ENCODE peak calls at places on chromosome 21, in five cellular contexts. One of them, this sample, is unnamed.

GRCh38 chr21:26719750-26720149 is 125.5 kb downstream of the ADAMTS1 start:
- DNase-seq in ureter: no peak
- DNase-seq in stimulated activated CD8-positive, alpha-beta memory T cell treated with anti-CD3 and anti-CD28 coated beads, Interleukin-4, amount 100 ng/mL, for 24 hours: no peak
- DNase-seq in aorta: no peak
- DNase-seq in A172: peak
- DNase-seq in this sample: no peak

GRCh38 chr21:40936771-40937261 is 89.9 kb upstream of the DSCAM start:
- DNase-seq in ureter: no peak
- DNase-seq in stimulated activated CD8-positive, alpha-beta memory T cell treated with anti-CD3 and anti-CD28 coated beads, Interleukin-4, amount 100 ng/mL, for 24 hours: no peak
- DNase-seq in aorta: no peak
- DNase-seq in A172: peak
- DNase-seq in this sample: no peak

GRCh38 chr21:15552914-15553491 is 176.8 kb upstream of the USP25 start:
- DNase-seq in ureter: no peak
- DNase-seq in stimulated activated CD8-positive, alpha-beta memory T cell treated with anti-CD3 and anti-CD28 coated beads, Interleukin-4, amount 100 ng/mL, for 24 hours: no peak
- DNase-seq in aorta: no peak
- DNase-seq in A172: no peak
- DNase-seq in this sample: peak

GRCh38 chr21:16419188-16419874 is 689.5 kb downstream of the USP25 start:
- DNase-seq in ureter: peak
- DNase-seq in stimulated activated CD8-positive, alpha-beta memory T cell treated with anti-CD3 and anti-CD28 coated beads, Interleukin-4, amount 100 ng/mL, for 24 hours: no peak
- DNase-seq in aorta: peak
- DNase-seq in A172: peak
- DNase-seq in this sample: peak

GRCh38 chr21:33894736-33895288 is 20.8 kb downstream of the ATP5PO start:
- DNase-seq in ureter: peak
- DNase-seq in stimulated activated CD8-positive, alpha-beta memory T cell treated with anti-CD3 and anti-CD28 coated beads, Interleukin-4, amount 100 ng/mL, for 24 hours: peak
- DNase-seq in aorta: peak
- DNase-seq in A172: peak
- DNase-seq in this sample: peak

GRCh38 chr21:46037338-46038325 is 56.1 kb downstream of the COL6A1 start:
- DNase-seq in ureter: no peak
- DNase-seq in stimulated activated CD8-positive, alpha-beta memory T cell treated with anti-CD3 and anti-CD28 coated beads, Interleukin-4, amount 100 ng/mL, for 24 hours: no peak
- DNase-seq in aorta: no peak
- DNase-seq in A172: no peak
- DNase-seq in this sample: no peak

GRCh38 chr21:45430521-45431501 is 25.8 kb downstream of the COL18A1 start:
- DNase-seq in ureter: no peak
- DNase-seq in stimulated activated CD8-positive, alpha-beta memory T cell treated with anti-CD3 and anti-CD28 coated beads, Interleukin-4, amount 100 ng/mL, for 24 hours: no peak
- DNase-seq in aorta: no peak
- DNase-seq in A172: no peak
- DNase-seq in this sample: peak

GRCh38 chr21:36966846-36967657 is 583 bp upstream of the HLCS start:
- DNase-seq in ureter: no peak
- DNase-seq in stimulated activated CD8-positive, alpha-beta memory T cell treated with anti-CD3 and anti-CD28 coated beads, Interleukin-4, amount 100 ng/mL, for 24 hours: no peak
- DNase-seq in aorta: no peak
- DNase-seq in A172: peak
- DNase-seq in this sample: peak

GRCh38 chr21:34017127-34017961 is 56.0 kb upstream of the MRPS6 start:
- DNase-seq in ureter: no peak
- DNase-seq in stimulated activated CD8-positive, alpha-beta memory T cell treated with anti-CD3 and anti-CD28 coated beads, Interleukin-4, amount 100 ng/mL, for 24 hours: no peak
- DNase-seq in aorta: no peak
- DNase-seq in A172: no peak
- DNase-seq in this sample: no peak

GRCh38 chr21:27108228-27108627 is 141.3 kb upstream of the ADAMTS5 start:
- DNase-seq in ureter: no peak
- DNase-seq in stimulated activated CD8-positive, alpha-beta memory T cell treated with anti-CD3 and anti-CD28 coated beads, Interleukin-4, amount 100 ng/mL, for 24 hours: no peak
- DNase-seq in aorta: no peak
- DNase-seq in A172: peak
- DNase-seq in this sample: peak

GRCh38 chr21:43950481-43950880 is 61.6 kb upstream of the TRAPPC10 start:
- DNase-seq in ureter: no peak
- DNase-seq in stimulated activated CD8-positive, alpha-beta memory T cell treated with anti-CD3 and anti-CD28 coated beads, Interleukin-4, amount 100 ng/mL, for 24 hours: no peak
- DNase-seq in aorta: no peak
- DNase-seq in A172: no peak
- DNase-seq in this sample: no peak

GRCh38 chr21:39660596-39660995 is 47.9 kb downstream of the B3GALT5 start:
- DNase-seq in ureter: peak
- DNase-seq in stimulated activated CD8-positive, alpha-beta memory T cell treated with anti-CD3 and anti-CD28 coated beads, Interleukin-4, amount 100 ng/mL, for 24 hours: no peak
- DNase-seq in aorta: peak
- DNase-seq in A172: peak
- DNase-seq in this sample: peak

GRCh38 chr21:41859297-41859980 is 19.7 kb downstream of the PRDM15 start:
- DNase-seq in ureter: no peak
- DNase-seq in stimulated activated CD8-positive, alpha-beta memory T cell treated with anti-CD3 and anti-CD28 coated beads, Interleukin-4, amount 100 ng/mL, for 24 hours: no peak
- DNase-seq in aorta: no peak
- DNase-seq in A172: no peak
- DNase-seq in this sample: no peak

GRCh38 chr21:39696620-39697019 is 48.4 kb upstream of the IGSF5 start:
- DNase-seq in ureter: no peak
- DNase-seq in stimulated activated CD8-positive, alpha-beta memory T cell treated with anti-CD3 and anti-CD28 coated beads, Interleukin-4, amount 100 ng/mL, for 24 hours: no peak
- DNase-seq in aorta: no peak
- DNase-seq in A172: no peak
- DNase-seq in this sample: no peak